ENCODE peak calls at places on chromosomes 12 and 14, in nine cellular contexts. O is Peyer's patch, U is HepG2, Y is suprapubic skin, I is adrenal gland, C is H54, N is K562, V is lower leg skin, Q is ovary. R is an unnamed sample.

GRCh38 chr14:99191663-99192621 is 80.1 kb downstream of the BCL11B start:
- DNase-seq in O (peak), I (peak), Y (no peak), U (no peak), Q (peak), N (no peak), C (peak), V (no peak), R (no peak)

GRCh38 chr12:78820946-78821345 is 43.6 kb upstream of the SYT1 start:
- DNase-seq in V (no peak), C (no peak), Q (no peak), O (no peak), N (no peak), U (no peak), Y (no peak), I (no peak), R (no peak)

GRCh38 chr14:74567219-74567618 is 44.8 kb downstream of the LTBP2 start:
- DNase-seq in O (peak), C (no peak), U (no peak), V (no peak), I (no peak), Y (no peak), Q (no peak), N (no peak), R (no peak)

GRCh38 chr14:25015761-25016160 is 34.2 kb downstream of the STXBP6 start:
- DNase-seq in O (no peak), Q (no peak), I (no peak), U (peak), V (no peak), Y (no peak), C (no peak), N (no peak), R (no peak)

GRCh38 chr12:95742586-95742985 is 48.0 kb downstream of the NTN4 start:
- DNase-seq in O (no peak), I (no peak), Y (no peak), C (no peak), Q (no peak), N (no peak), U (no peak), V (no peak), R (no peak)

GRCh38 chr12:92845320-92845719 is 83.8 kb downstream of the EEA1 start:
- DNase-seq in U (peak), N (no peak), O (no peak), I (no peak), C (no peak), Y (no peak), V (no peak), Q (no peak), R (no peak)

GRCh38 chr12:93379432-93380308 is 1.9 kb downstream of the NUDT4 start:
- DNase-seq in O (no peak), V (no peak), Y (no peak), U (no peak), Q (no peak), I (no peak), C (no peak), N (no peak), R (no peak)

GRCh38 chr12:28885275-28885674 is 263.8 kb upstream of the FAR2 start:
- DNase-seq in U (no peak), Y (no peak), V (no peak), I (no peak), N (no peak), Q (no peak), O (no peak), C (no peak), R (no peak)

GRCh38 chr12:105887131-105887530 is 251.6 kb downstream of the NUAK1 start:
- DNase-seq in Q (no peak), I (no peak), U (no peak), C (no peak), Y (no peak), V (no peak), O (no peak), N (no peak), R (no peak)

GRCh38 chr14:77059276-77059934 is 30.9 kb upstream of the IRF2BPL start:
- DNase-seq in V (no peak), N (peak), Q (no peak), C (peak), O (no peak), Y (no peak), I (peak), U (peak), R (no peak)

GRCh38 chr12:95805864-95806669 is 15.5 kb upstream of the NTN4 start:
- DNase-seq in C (peak), Y (no peak), U (no peak), N (no peak), I (no peak), O (no peak), V (no peak), Q (no peak), R (no peak)

GRCh38 chr12:83408168-83408567 is 721.5 kb downstream of the TMTC2 start:
- DNase-seq in N (no peak), O (no peak), V (no peak), I (no peak), Q (no peak), C (no peak), U (no peak), Y (no peak), R (no peak)

GRCh38 chr12:26092706-26093105 is 32.1 kb downstream of the BHLHE41 start:
- DNase-seq in N (no peak), Y (no peak), U (no peak), I (no peak), C (no peak), O (no peak), V (no peak), Q (no peak), R (no peak)

GRCh38 chr12:3119192-3119744 is 42.1 kb downstream of the TSPAN9 start:
- DNase-seq in C (no peak), Q (no peak), Y (no peak), N (no peak), I (no peak), U (no peak), V (no peak), O (no peak), R (no peak)

GRCh38 chr14:53285806-53286205 is 132.7 kb upstream of the DDHD1 start:
- DNase-seq in V (no peak), Q (no peak), N (no peak), O (no peak), C (no peak), I (no peak), Y (no peak), U (no peak), R (no peak)

GRCh38 chr12:75813066-75813465 is 218.5 kb downstream of the PHLDA1 start:
- DNase-seq in Y (no peak), N (no peak), C (no peak), O (no peak), I (no peak), Q (no peak), V (no peak), U (no peak), R (no peak)

GRCh38 chr12:98137278-98137677 is 378.1 kb upstream of the TMPO start:
- DNase-seq in U (no peak), Y (no peak), O (no peak), N (no peak), V (no peak), Q (no peak), I (no peak), C (no peak), R (no peak)

GRCh38 chr14:101233391-101233790 is 327.9 kb upstream of the DIO3 start:
- DNase-seq in I (no peak), Y (no peak), O (no peak), Q (no peak), N (no peak), V (peak), U (no peak), C (no peak), R (no peak)

GRCh38 chr12:14505626-14506596 is 61.8 kb downstream of the PLBD1 start:
- DNase-seq in Q (no peak), U (no peak), V (no peak), N (peak), C (no peak), I (no peak), Y (no peak), O (no peak), R (no peak)

GRCh38 chr12:116183741-116184141 is 93.8 kb downstream of the MED13L start:
- DNase-seq in C (no peak), I (no peak), V (no peak), U (no peak), O (no peak), Q (no peak), N (no peak), Y (no peak), R (no peak)

GRCh38 chr12:93805736-93806141 is 128.6 kb downstream of the CRADD start:
- DNase-seq in Y (no peak), O (no peak), C (no peak), U (no peak), N (no peak), V (no peak), Q (no peak), I (no peak), R (no peak)

GRCh38 chr12:105285378-105285777 is 45.1 kb upstream of the C12orf75 start:
- DNase-seq in Y (no peak), I (no peak), C (no peak), Q (no peak), N (no peak), V (no peak), U (no peak), O (no peak), R (no peak)

GRCh38 chr14:51219473-51220448 is 20.3 kb upstream of the TMX1 start:
- DNase-seq in N (peak), Q (no peak), I (peak), C (no peak), O (no peak), Y (no peak), V (no peak), U (peak), R (no peak)

GRCh38 chr12:76032043-76032981 is 736 bp upstream of the PHLDA1 start:
- DNase-seq in V (peak), Y (no peak), Q (peak), C (no peak), N (peak), I (peak), O (no peak), U (peak), R (no peak)

GRCh38 chr12:131223791-131224567 is 270.3 kb downstream of the ADGRD1 start:
- DNase-seq in V (no peak), C (no peak), Q (no peak), N (no peak), I (no peak), U (no peak), Y (peak), O (peak), R (no peak)

GRCh38 chr14:68610251-68610793 is 182.5 kb downstream of the ZFP36L1 start:
- DNase-seq in C (no peak), I (no peak), N (no peak), O (no peak), U (peak), Y (peak), Q (no peak), V (no peak), R (no peak)

GRCh38 chr14:70782361-70782760 is 27.0 kb downstream of the MAP3K9 start:
- DNase-seq in O (no peak), N (no peak), C (peak), V (peak), I (no peak), U (no peak), Q (no peak), Y (no peak), R (no peak)

GRCh38 chr12:26298785-26299621 is 103.6 kb downstream of the SSPN start:
- DNase-seq in N (peak), C (peak), I (peak), Y (no peak), O (no peak), Q (no peak), V (no peak), U (no peak), R (no peak)

GRCh38 chr14:38189930-38190726 is 17.6 kb upstream of the SSTR1 start:
- DNase-seq in Q (no peak), N (no peak), Y (no peak), I (no peak), V (no peak), C (no peak), U (no peak), O (no peak), R (no peak)
- TF ChIP-seq POLR2A in Q (no peak), N (no peak), Y (no peak), I (no peak), V (no peak), C (no peak), U (no peak), O (no peak), R (no peak)

GRCh38 chr12:51023625-51024395 is 2.4 kb downstream of the SLC11A2 start:
- DNase-seq in N (peak), Q (no peak), V (no peak), U (peak), Y (no peak), I (peak), C (no peak), O (no peak), R (no peak)

GRCh38 chr12:51017452-51017851 is 8.7 kb downstream of the SLC11A2 start:
- DNase-seq in Y (no peak), N (no peak), O (no peak), U (no peak), I (no peak), V (no peak), Q (no peak), C (no peak), R (no peak)

GRCh38 chr12:51021694-51022093 is 4.5 kb downstream of the SLC11A2 start:
- DNase-seq in I (no peak), Y (no peak), U (no peak), N (peak), C (no peak), Q (no peak), V (no peak), O (no peak), R (no peak)

GRCh38 chr12:51019927-51020326 is 6.3 kb downstream of the SLC11A2 start:
- DNase-seq in V (no peak), Q (no peak), Y (no peak), O (no peak), N (no peak), C (no peak), U (no peak), I (no peak), R (no peak)

GRCh38 chr12:51020448-51021182 is 5.6 kb downstream of the SLC11A2 start:
- DNase-seq in C (no peak), V (no peak), I (no peak), U (no peak), Q (no peak), Y (no peak), O (no peak), N (peak), R (no peak)
- TF ChIP-seq POLR2A in C (no peak), V (no peak), I (no peak), U (no peak), Q (no peak), Y (no peak), O (no peak), N (no peak), R (no peak)

GRCh38 chr14:105271224-105271890 is 23.0 kb downstream of the BTBD6 start:
- DNase-seq in Y (no peak), V (no peak), U (no peak), O (no peak), C (no peak), I (no peak), Q (no peak), N (no peak), R (no peak)

GRCh38 chr14:105272623-105273022 is 24.3 kb downstream of the BTBD6 start:
- DNase-seq in N (no peak), O (no peak), C (no peak), Y (no peak), U (no peak), V (no peak), Q (no peak), I (no peak), R (no peak)

GRCh38 chr14:105269405-105269804 is 21.1 kb downstream of the BTBD6 start:
- DNase-seq in U (no peak), O (no peak), I (no peak), C (no peak), N (no peak), V (no peak), Q (no peak), Y (no peak), R (no peak)

GRCh38 chr14:105268736-105269354 is 20.5 kb downstream of the BTBD6 start:
- DNase-seq in Y (no peak), I (no peak), U (no peak), Q (no peak), N (no peak), C (no peak), O (no peak), V (no peak), R (no peak)

GRCh38 chr14:105267820-105268548 is 19.7 kb downstream of the BTBD6 start:
- DNase-seq in C (no peak), N (no peak), V (no peak), Q (no peak), O (no peak), I (no peak), U (no peak), Y (no peak), R (no peak)
- TF ChIP-seq POLR2A in C (no peak), N (no peak), V (no peak), Q (no peak), O (no peak), I (no peak), U (no peak), Y (no peak), R (no peak)

GRCh38 chr14:61516125-61516740 is 179.1 kb upstream of the HIF1A start:
- DNase-seq in Y (no peak), N (no peak), U (no peak), O (no peak), V (no peak), C (no peak), I (no peak), Q (no peak), R (no peak)

GRCh38 chr14:61519735-61520134 is 175.6 kb upstream of the HIF1A start:
- DNase-seq in U (no peak), O (no peak), C (no peak), I (no peak), Q (no peak), Y (no peak), V (no peak), N (no peak), R (no peak)

GRCh38 chr14:61519106-61519505 is 176.2 kb upstream of the HIF1A start:
- DNase-seq in Y (no peak), I (no peak), O (no peak), C (no peak), Q (no peak), U (no peak), V (no peak), N (no peak), R (no peak)

GRCh38 chr14:61516957-61517356 is 178.4 kb upstream of the HIF1A start:
- DNase-seq in C (no peak), Q (no peak), N (no peak), I (peak), V (no peak), Y (no peak), O (no peak), U (no peak), R (no peak)

GRCh38 chr14:61517861-61518802 is 177.2 kb upstream of the HIF1A start:
- DNase-seq in V (no peak), Y (no peak), Q (no peak), O (peak), I (no peak), U (peak), C (no peak), N (no peak), R (no peak)
- TF ChIP-seq POLR2A in V (no peak), Y (no peak), Q (no peak), O (peak), I (no peak), U (no peak), C (no peak), N (no peak), R (no peak)

DNA sequence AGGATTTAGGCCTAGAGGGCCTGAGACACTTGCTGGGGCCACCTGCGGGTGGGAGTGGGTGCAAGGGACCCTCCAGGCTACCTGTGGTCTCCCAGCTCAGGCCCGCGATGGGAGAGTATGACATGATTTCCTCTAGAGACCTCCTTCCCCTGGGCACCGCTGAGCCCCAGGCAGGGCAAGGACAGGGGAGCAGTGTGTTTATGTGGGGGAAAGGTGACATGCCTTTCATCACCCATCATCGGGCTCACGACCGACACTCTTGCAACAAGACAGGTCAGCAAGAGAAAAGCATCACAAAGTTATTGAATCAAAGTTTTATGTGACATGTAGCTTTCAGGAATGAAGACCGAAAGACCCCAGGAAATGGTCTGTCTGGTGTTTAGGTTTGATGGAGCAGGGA is 19.9 kb downstream of the SH2B3 start:
- DNase-seq in O (no peak), N (no peak), Q (no peak), C (no peak), I (no peak), Y (no peak), U (no peak), V (no peak), R (no peak)
- TF ChIP-seq POLR2A in O (no peak), N (no peak), Q (no peak), C (no peak), I (no peak), Y (no peak), U (no peak), V (no peak), R (no peak)

DNA sequence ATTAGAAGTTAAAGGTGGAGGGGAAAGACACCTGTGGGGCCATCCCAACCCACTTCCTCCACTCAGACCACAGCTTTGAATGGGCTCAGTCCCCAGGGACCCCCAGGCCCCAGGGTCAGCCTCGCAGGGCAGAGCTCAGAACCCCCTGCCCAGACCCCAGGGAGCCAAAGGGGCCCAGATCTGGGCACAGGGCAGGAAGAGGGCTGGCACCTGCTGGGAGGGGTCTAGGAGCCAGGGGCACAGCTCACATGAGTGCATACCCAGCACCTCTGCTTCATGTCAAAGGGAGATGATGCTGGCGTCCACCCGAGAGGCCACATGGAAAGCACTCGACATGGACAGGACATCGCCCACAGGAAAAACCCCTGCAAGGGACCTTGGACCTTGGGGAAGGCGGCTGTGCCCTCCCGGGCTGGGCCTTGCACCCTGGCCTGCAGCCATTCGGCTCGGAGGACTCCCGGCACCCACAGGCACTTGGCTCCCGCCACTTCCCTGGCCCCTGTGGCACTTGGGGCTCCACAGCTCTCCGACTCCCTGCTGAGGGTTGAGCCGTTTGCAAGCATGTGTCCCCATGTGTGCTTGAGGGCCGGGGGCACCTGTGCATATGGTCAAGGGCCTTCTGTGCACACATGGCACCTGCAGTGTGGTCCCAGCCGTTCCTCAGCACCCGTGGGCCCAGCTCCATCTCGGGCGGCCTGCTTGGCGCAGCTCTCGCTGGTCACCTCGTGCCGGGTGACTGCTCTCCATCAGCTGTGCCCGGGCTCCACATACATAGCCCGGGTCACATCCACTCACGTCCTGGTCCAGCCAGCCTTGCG is 7.8 kb upstream of the AMN start:
- DNase-seq in I (no peak), Y (no peak), O (peak), Q (no peak), C (no peak), V (peak), U (no peak), N (no peak), R (no peak)
- TF ChIP-seq POLR2A in I (no peak), Y (no peak), O (no peak), Q (no peak), C (no peak), V (no peak), U (no peak), N (no peak), R (no peak)